ENCODE peak calls at places on chromosomes 4 and X, in five cellular contexts. One of them, this sample, is unnamed. For H3K4me1, the result is how much of the 10 kb centered on the place peaks cover.

GRCh38 chrX:35919536-35920309 is at the start of gene CFAP47:
- DNase-seq in body of pancreas: peak
- DNase-seq in stomach: peak
- DNase-seq in kidney: peak
- DNase-seq in lower lobe of right lung: peak
- DNase-seq in this sample: no peak

GRCh38 chr4:18021720-18022571 is at the start of gene LCORL:
- DNase-seq in body of pancreas: peak
- DNase-seq in stomach: peak
- DNase-seq in kidney: peak
- DNase-seq in lower lobe of right lung: peak
- DNase-seq in this sample: peak

GRCh38 chr4:141036786-141037185 is 96.5 kb downstream of the RNF150 start:
- DNase-seq in body of pancreas: no peak
- DNase-seq in stomach: no peak
- DNase-seq in kidney: no peak
- DNase-seq in lower lobe of right lung: no peak
- DNase-seq in this sample: no peak

GRCh38 chr4:105622269-105622668 is 69.8 kb downstream of the ARHGEF38 start:
- DNase-seq in body of pancreas: no peak
- DNase-seq in stomach: no peak
- DNase-seq in kidney: no peak
- DNase-seq in lower lobe of right lung: no peak
- DNase-seq in this sample: no peak

GRCh38 chr4:8192748-8193738 is 6.0 kb upstream of the SH3TC1 start:
- DNase-seq in body of pancreas: peak
- DNase-seq in stomach: peak
- DNase-seq in kidney: no peak
- DNase-seq in lower lobe of right lung: peak
- DNase-seq in this sample: peak

GRCh38 chr4:37985730-37986275 is 25.6 kb downstream of the PTTG2 start:
- DNase-seq in body of pancreas: no peak
- DNase-seq in stomach: no peak
- DNase-seq in kidney: no peak
- DNase-seq in lower lobe of right lung: no peak
- DNase-seq in this sample: no peak

GRCh38 chrX:107734646-107735045 is 40.9 kb downstream of the TSC22D3 start:
- DNase-seq in body of pancreas: no peak
- DNase-seq in stomach: no peak
- DNase-seq in kidney: no peak
- DNase-seq in lower lobe of right lung: no peak
- DNase-seq in this sample: no peak

GRCh38 chrX:103823591-103823990 is 8.5 kb downstream of the RAB9B start:
- DNase-seq in body of pancreas: no peak
- DNase-seq in stomach: no peak
- DNase-seq in kidney: no peak
- DNase-seq in lower lobe of right lung: no peak
- DNase-seq in this sample: no peak

GRCh38 chrX:107566603-107567262 is 61.6 kb upstream of the PRPS1 start:
- DNase-seq in body of pancreas: no peak
- DNase-seq in stomach: no peak
- DNase-seq in kidney: no peak
- DNase-seq in lower lobe of right lung: no peak
- DNase-seq in this sample: no peak

GRCh38 chrX:104684077-104684476 is 118.1 kb downstream of the IL1RAPL2 start:
- DNase-seq in body of pancreas: no peak
- DNase-seq in stomach: no peak
- DNase-seq in kidney: no peak
- DNase-seq in lower lobe of right lung: no peak
- DNase-seq in this sample: no peak

GRCh38 chr4:102531441-102531840 is 30.3 kb downstream of the NFKB1 start:
- DNase-seq in body of pancreas: no peak
- DNase-seq in stomach: no peak
- DNase-seq in kidney: no peak
- DNase-seq in lower lobe of right lung: no peak
- DNase-seq in this sample: no peak

GRCh38 chr4:15536552-15537499 is 67.1 kb downstream of the CC2D2A start:
- DNase-seq in body of pancreas: no peak
- DNase-seq in stomach: no peak
- DNase-seq in kidney: no peak
- DNase-seq in lower lobe of right lung: no peak
- DNase-seq in this sample: no peak

GRCh38 chr4:111475696-111476095 is 669.6 kb upstream of the FAM241A start:
- DNase-seq in body of pancreas: no peak
- DNase-seq in stomach: no peak
- DNase-seq in kidney: no peak
- DNase-seq in lower lobe of right lung: no peak
- DNase-seq in this sample: no peak
- H3K4me1 ChIP-seq in body of pancreas: under half
- H3K4me1 ChIP-seq in stomach: under half
- H3K4me1 ChIP-seq in kidney: under half
- H3K4me1 ChIP-seq in lower lobe of right lung: under half
- H3K4me1 ChIP-seq in this sample: under half

GRCh38 chr4:3303840-3304715 is 11.3 kb downstream of the RGS12 start:
- DNase-seq in body of pancreas: peak
- DNase-seq in stomach: no peak
- DNase-seq in kidney: peak
- DNase-seq in lower lobe of right lung: no peak
- DNase-seq in this sample: no peak
- H3K4me3 ChIP-seq in body of pancreas: no peak
- H3K4me3 ChIP-seq in stomach: peak
- H3K4me3 ChIP-seq in kidney: peak
- H3K4me3 ChIP-seq in lower lobe of right lung: no peak
- H3K4me3 ChIP-seq in this sample: no peak

GRCh38 chr4:119785963-119786362 is 157.4 kb upstream of the PDE5A start:
- DNase-seq in body of pancreas: peak
- DNase-seq in stomach: peak
- DNase-seq in kidney: no peak
- DNase-seq in lower lobe of right lung: no peak
- DNase-seq in this sample: peak
- TF ChIP-seq CTCF in body of pancreas: peak
- TF ChIP-seq CTCF in stomach: peak
- TF ChIP-seq CTCF in kidney: peak
- TF ChIP-seq CTCF in lower lobe of right lung: peak
- TF ChIP-seq CTCF in this sample: peak

GRCh38 chr4:153523171-153523757 is 57.1 kb downstream of the TMEM131L start:
- DNase-seq in body of pancreas: no peak
- DNase-seq in stomach: no peak
- DNase-seq in kidney: no peak
- DNase-seq in lower lobe of right lung: no peak
- DNase-seq in this sample: no peak
- H3K4me1 ChIP-seq in body of pancreas: half or more
- H3K4me1 ChIP-seq in stomach: half or more
- H3K4me1 ChIP-seq in kidney: under half
- H3K4me1 ChIP-seq in lower lobe of right lung: half or more
- H3K4me1 ChIP-seq in this sample: under half

This sample was measured in adrenal gland.